ENCODE peak calls at places on chromosomes 2 and 18, in five cellular contexts. R, M, Y, Q and A are unnamed samples.

GRCh38 chr2:181252248-181253148 is 204.7 kb upstream of the ITGA4 start:
- DNase-seq in R (no peak), M (no peak), Y (no peak), Q (no peak), A (no peak)

GRCh38 chr2:8679827-8680731 is 1.8 kb upstream of the ID2 start:
- DNase-seq in R (peak; percentile 55), M (peak; percentile 68), Y (peak; percentile 59), Q (no peak), A (peak; percentile 64)

GRCh38 chr2:212548459-212548815 is 9.8 kb upstream of the ERBB4 start:
- DNase-seq in R (peak; percentile 66), M (peak; percentile 40), Y (peak; percentile 57), Q (no peak), A (no peak)

GRCh38 chr2:127100261-127101047 is 6.5 kb downstream of the BIN1 start:
- DNase-seq in R (peak; percentile 33), M (no peak), Y (no peak), Q (no peak), A (no peak)

GRCh38 chr2:119315241-119315925 is 51.3 kb downstream of the C2orf76 start:
- DNase-seq in R (no peak), M (no peak), Y (peak; percentile 21), Q (no peak), A (no peak)

GRCh38 chr2:85551698-85552678 is 9.3 kb downstream of the GGCX start:
- DNase-seq in R (peak; percentile 85), M (peak; percentile 79), Y (peak; percentile 84), Q (peak; percentile 78), A (peak; percentile 78)

GRCh38 chr18:28086530-28087172 is 90.3 kb downstream of the CDH2 start:
- DNase-seq in R (peak; percentile 81), M (peak; percentile 43), Y (peak; percentile 75), Q (no peak), A (no peak)

GRCh38 chr2:238128061-238129040 is 10.1 kb upstream of the KLHL30 start:
- DNase-seq in R (no peak), M (no peak), Y (no peak), Q (no peak), A (no peak)

GRCh38 chr2:233803292-233803911 is 25.3 kb downstream of the MROH2A start:
- DNase-seq in R (no peak), M (no peak), Y (no peak), Q (no peak), A (no peak)

GRCh38 chr2:9263388-9263787 is 56.8 kb downstream of the ASAP2 start:
- DNase-seq in R (no peak), M (no peak), Y (peak; percentile 44), Q (no peak), A (peak; percentile 45)

GRCh38 chr2:232689152-232689910 is 7.8 kb upstream of the GIGYF2 start:
- DNase-seq in R (peak; percentile 65), M (peak; percentile 46), Y (peak; percentile 68), Q (no peak), A (peak; percentile 83)

GRCh38 chr2:12325806-12326205 is 390.9 kb upstream of the TRIB2 start:
- DNase-seq in R (peak; percentile 88), M (peak; percentile 45), Y (peak; percentile 89), Q (no peak), A (no peak)

GRCh38 chr2:44777542-44777941 is 164.0 kb upstream of the SIX3 start:
- DNase-seq in R (no peak), M (no peak), Y (no peak), Q (no peak), A (no peak)

GRCh38 chr2:161096336-161096735 is 63.9 kb upstream of the TANK start:
- DNase-seq in R (peak; percentile 89), M (peak; percentile 76), Y (peak; percentile 86), Q (no peak), A (no peak)

GRCh38 chr2:74481432-74481831 is 1.4 kb downstream of the CCDC142 start:
- DNase-seq in R (no peak), M (no peak), Y (no peak), Q (no peak), A (no peak)

GRCh38 chr2:41994177-41994576 is 53.6 kb upstream of the PKDCC start:
- DNase-seq in R (peak; percentile 90), M (peak; percentile 53), Y (peak; percentile 94), Q (no peak), A (no peak)

GRCh38 chr2:201931475-201931874 is 102.2 kb upstream of the FZD7 start:
- DNase-seq in R (no peak), M (no peak), Y (no peak), Q (no peak), A (no peak)

GRCh38 chr2:220446106-220446712 is 818.8 kb downstream of the SLC4A3 start:
- DNase-seq in R (no peak), M (no peak), Y (no peak), Q (no peak), A (no peak)

GRCh38 chr18:46369323-46369722 is 265.1 kb downstream of the HAUS1 start:
- DNase-seq in R (peak; percentile 2), M (no peak), Y (no peak), Q (no peak), A (no peak)

GRCh38 chr2:181770145-181770544 is 89.8 kb upstream of the NEUROD1 start:
- DNase-seq in R (peak; percentile 54), M (no peak), Y (no peak), Q (no peak), A (no peak)

GRCh38 chr2:234555161-234555560 is 58.3 kb upstream of the ARL4C start:
- DNase-seq in R (no peak), M (no peak), Y (no peak), Q (no peak), A (no peak)

GRCh38 chr2:79097843-79098242 is 10.1 kb upstream of the REG1B start:
- DNase-seq in R (no peak), M (no peak), Y (no peak), Q (no peak), A (no peak)

GRCh38 chr2:77999376-77999775 is 477.2 kb upstream of the LRRTM4 start:
- DNase-seq in R (no peak), M (no peak), Y (no peak), Q (no peak), A (no peak)

GRCh38 chr18:26482567-26482966 is 65.8 kb downstream of the KCTD1 start:
- DNase-seq in R (no peak), M (no peak), Y (no peak), Q (no peak), A (no peak)

GRCh38 chr2:45992021-45992745 is 305.0 kb upstream of the EPAS1 start:
- DNase-seq in R (peak; percentile 73), M (peak; percentile 90), Y (peak; percentile 88), Q (no peak), A (no peak)

GRCh38 chr2:112194480-112194879 is 56.3 kb downstream of the FBLN7 start:
- DNase-seq in R (no peak), M (no peak), Y (no peak), Q (no peak), A (no peak)

GRCh38 chr2:172107690-172108586 is 5.2 kb upstream of the DLX2 start:
- DNase-seq in R (no peak), M (no peak), Y (no peak), Q (no peak), A (no peak)

GRCh38 chr2:104521247-104521646 is 332.7 kb upstream of the POU3F3 start:
- DNase-seq in R (no peak), M (no peak), Y (no peak), Q (no peak), A (no peak)

GRCh38 chr18:9436176-9436575 is 39.1 kb upstream of the RALBP1 start:
- DNase-seq in R (no peak), M (no peak), Y (no peak), Q (no peak), A (no peak)

GRCh38 chr2:62254424-62255266 is 58.7 kb downstream of the B3GNT2 start:
- DNase-seq in R (no peak), M (no peak), Y (no peak), Q (no peak), A (no peak)

GRCh38 chr2:636649-637405 is 40.4 kb downstream of the TMEM18 start:
- DNase-seq in R (peak; percentile 70), M (peak; percentile 63), Y (peak; percentile 71), Q (peak; percentile 72), A (peak; percentile 66)

GRCh38 chr2:167398791-167399371 is 510.6 kb downstream of the XIRP2 start:
- DNase-seq in R (no peak), M (no peak), Y (no peak), Q (no peak), A (no peak)

GRCh38 chr2:127678531-127678930 is 3.2 kb upstream of the LIMS2 start:
- DNase-seq in R (no peak), M (no peak), Y (no peak), Q (no peak), A (no peak)

GRCh38 chr2:127293758-127294562 is at the start of gene ERCC3:
- DNase-seq in R (peak; percentile 75), M (peak; percentile 81), Y (peak; percentile 81), Q (peak; percentile 69), A (peak; percentile 94)

GRCh38 chr2:236764716-236765115 is 195.1 kb downstream of the ACKR3 start:
- DNase-seq in R (no peak), M (no peak), Y (no peak), Q (no peak), A (no peak)

GRCh38 chr2:191013617-191013875 is 425 bp downstream of the STAT1 start:
- DNase-seq in R (no peak), M (no peak), Y (peak; percentile 12), Q (no peak), A (no peak)

GRCh38 chr2:191012845-191013616 is 940 bp downstream of the STAT1 start:
- DNase-seq in R (peak; percentile 57), M (peak; percentile 49), Y (peak; percentile 51), Q (no peak), A (no peak)

GRCh38 chr2:191010887-191011885 is 2.8 kb downstream of the STAT1 start:
- DNase-seq in R (no peak), M (no peak), Y (no peak), Q (no peak), A (no peak)

GRCh38 chr2:191013876-191014652 is at the start of gene STAT1:
- DNase-seq in R (peak; percentile 94), M (peak; percentile 90), Y (peak; percentile 96), Q (peak; percentile 86), A (peak; percentile 95)

GRCh38 chr2:191012346-191012745 is 1.6 kb downstream of the STAT1 start:
- DNase-seq in R (no peak), M (no peak), Y (no peak), Q (no peak), A (no peak)
- H3K4me3 ChIP-seq in R (peak overlapping the region; percentile 79), M (peak overlapping the region; percentile 80), Y (peak overlapping the region; percentile 93), Q (peak overlapping the region; percentile 97), A (peak overlapping the region; percentile 82)

GRCh38 chr18:75407468-75408437 is 19.8 kb downstream of the SMIM21 start:
- DNase-seq in R (peak; percentile 7), M (peak; percentile 36), Y (peak; percentile 24), Q (no peak), A (no peak)
- H3K4me3 ChIP-seq in R (no peak overlapping the region), M (no peak overlapping the region), Y (no peak overlapping the region), Q (no peak overlapping the region), A (no peak overlapping the region)

GRCh38 chr2:68643011-68643873 is at the start of gene PROKR1:
- DNase-seq in R (peak; percentile 17), M (no peak), Y (peak; percentile 11), Q (no peak), A (peak; percentile 29)

GRCh38 chr2:68646303-68646702 is 2.9 kb downstream of the PROKR1 start:
- DNase-seq in R (peak; percentile 13), M (no peak), Y (no peak), Q (no peak), A (no peak)

GRCh38 chr2:68645523-68645922 is 2.1 kb downstream of the PROKR1 start:
- DNase-seq in R (peak; percentile 7), M (no peak), Y (no peak), Q (no peak), A (no peak)

GRCh38 chr2:68643874-68644485 is 601 bp downstream of the PROKR1 start:
- DNase-seq in R (no peak), M (no peak), Y (no peak), Q (no peak), A (no peak)
- H3K4me3 ChIP-seq in R (peak overlapping the region; percentile 48), M (peak overlapping the region; percentile 24), Y (peak overlapping the region; percentile 47), Q (peak overlapping the region; percentile 50), A (peak overlapping the region; percentile 58)

GRCh38 chr2:98823196-98824166 is 92.5 kb upstream of the MGAT4A start:
- DNase-seq in R (no peak), M (no peak), Y (no peak), Q (no peak), A (no peak)
- H3K4me3 ChIP-seq in R (no peak overlapping the region), M (no peak overlapping the region), Y (peak overlapping the region; percentile 41), Q (peak overlapping the region; percentile 56), A (peak overlapping the region; percentile 54)